ENCODE peak calls at places on chromosomes 5 and 9, in ten cellular contexts. A, W, P, Z, N, Q, T, B, D and R are unnamed samples.

GRCh38 chr5:129930221-129930620 is 26.0 kb downstream of the CHSY3 start:
- DNase-seq in A (peak), W (no peak), P (no peak), Z (no peak), N (no peak), Q (no peak), T (no peak), B (no peak), D (no peak), R (no peak)

GRCh38 chr5:122126177-122126701 is 3.1 kb upstream of the ZNF474 start:
- DNase-seq in A (peak), W (no peak), P (peak), Z (no peak), N (no peak), Q (no peak), T (no peak), B (no peak), D (no peak), R (no peak)

GRCh38 chr5:78320461-78320860 is 26.0 kb upstream of the AP3B1 start:
- DNase-seq in A (peak), W (no peak), P (peak), Z (no peak), N (no peak), Q (peak), T (no peak), B (peak), D (no peak), R (peak)

GRCh38 chr5:65855758-65856157 is 70.6 kb upstream of the ERBIN start:
- DNase-seq in A (no peak), W (no peak), P (no peak), Z (no peak), N (no peak), Q (no peak), T (no peak), B (peak), D (peak), R (no peak)

GRCh38 chr9:107945493-107945892 is 455.9 kb upstream of the KLF4 start:
- DNase-seq in A (no peak), W (no peak), P (no peak), Z (no peak), N (no peak), Q (no peak), T (no peak), B (no peak), D (no peak), R (no peak)

GRCh38 chr5:863244-863805 is 12.5 kb upstream of the ZDHHC11 start:
- DNase-seq in A (no peak), W (no peak), P (no peak), Z (no peak), N (no peak), Q (no peak), T (no peak), B (no peak), D (no peak), R (no peak)

GRCh38 chr9:14913366-14913765 is 3.1 kb upstream of the FREM1 start:
- DNase-seq in A (no peak), W (no peak), P (no peak), Z (no peak), N (no peak), Q (no peak), T (no peak), B (no peak), D (no peak), R (no peak)

GRCh38 chr5:159786901-159787691 is 129.2 kb upstream of the ADRA1B start:
- DNase-seq in A (peak), W (no peak), P (peak), Z (no peak), N (peak), Q (no peak), T (no peak), B (no peak), D (peak), R (no peak)

GRCh38 chr9:87286506-87286905 is 211.2 kb upstream of the DAPK1 start:
- DNase-seq in A (no peak), W (no peak), P (no peak), Z (no peak), N (no peak), Q (no peak), T (no peak), B (no peak), D (no peak), R (no peak)

GRCh38 chr5:124512236-124512635 is 234.2 kb downstream of the ZNF608 start:
- DNase-seq in A (peak), W (no peak), P (peak), Z (no peak), N (no peak), Q (no peak), T (no peak), B (no peak), D (no peak), R (no peak)

GRCh38 chr5:3593771-3594513 is 1.7 kb upstream of the IRX1 start:
- DNase-seq in A (no peak), W (no peak), P (no peak), Z (no peak), N (no peak), Q (no peak), T (no peak), B (no peak), D (no peak), R (no peak)

GRCh38 chr5:132272341-132273210 is 15.1 kb downstream of the PDLIM4 start:
- DNase-seq in A (peak), W (peak), P (peak), Z (peak), N (peak), Q (peak), T (peak), B (peak), D (no peak), R (peak)

GRCh38 chr9:133583586-133583985 is 25.6 kb downstream of the FAM163B start:
- DNase-seq in A (peak), W (no peak), P (no peak), Z (no peak), N (no peak), Q (no peak), T (no peak), B (no peak), D (no peak), R (peak)

GRCh38 chr5:172411423-172412111 is 42.8 kb downstream of the SH3PXD2B start:
- DNase-seq in A (peak), W (no peak), P (peak), Z (no peak), N (no peak), Q (peak), T (no peak), B (no peak), D (no peak), R (no peak)

GRCh38 chr5:122942164-122942914 is 94.2 kb downstream of the PPIC start:
- DNase-seq in A (peak), W (no peak), P (peak), Z (no peak), N (no peak), Q (no peak), T (no peak), B (no peak), D (no peak), R (no peak)

GRCh38 chr5:8945972-8946371 is 599.9 kb downstream of the SEMA5A start:
- DNase-seq in A (no peak), W (no peak), P (peak), Z (no peak), N (no peak), Q (no peak), T (no peak), B (no peak), D (no peak), R (no peak)

GRCh38 chr5:173742432-173742816 is 126.0 kb upstream of the BOD1 start:
- DNase-seq in A (no peak), W (no peak), P (no peak), Z (no peak), N (no peak), Q (no peak), T (no peak), B (no peak), D (no peak), R (no peak)

GRCh38 chr5:156529902-156530301 is 202.9 kb downstream of the SGCD start:
- DNase-seq in A (peak), W (no peak), P (peak), Z (no peak), N (no peak), Q (peak), T (no peak), B (no peak), D (no peak), R (no peak)

GRCh38 chr5:80474929-80475328 is 13.0 kb upstream of the FAM151B start:
- DNase-seq in A (no peak), W (no peak), P (peak), Z (no peak), N (no peak), Q (no peak), T (no peak), B (no peak), D (no peak), R (no peak)

GRCh38 chr5:147461915-147462314 is 48.0 kb downstream of the DPYSL3 start:
- DNase-seq in A (no peak), W (no peak), P (peak), Z (no peak), N (no peak), Q (no peak), T (no peak), B (no peak), D (no peak), R (no peak)

GRCh38 chr9:96382175-96382574 is 1.3 kb downstream of the SLC35D2 start:
- DNase-seq in A (peak), W (no peak), P (peak), Z (no peak), N (no peak), Q (peak), T (no peak), B (no peak), D (no peak), R (no peak)

GRCh38 chr9:4127873-4128272 is 172.0 kb downstream of the GLIS3 start:
- DNase-seq in A (no peak), W (no peak), P (no peak), Z (no peak), N (no peak), Q (no peak), T (no peak), B (no peak), D (no peak), R (no peak)

DNA sequence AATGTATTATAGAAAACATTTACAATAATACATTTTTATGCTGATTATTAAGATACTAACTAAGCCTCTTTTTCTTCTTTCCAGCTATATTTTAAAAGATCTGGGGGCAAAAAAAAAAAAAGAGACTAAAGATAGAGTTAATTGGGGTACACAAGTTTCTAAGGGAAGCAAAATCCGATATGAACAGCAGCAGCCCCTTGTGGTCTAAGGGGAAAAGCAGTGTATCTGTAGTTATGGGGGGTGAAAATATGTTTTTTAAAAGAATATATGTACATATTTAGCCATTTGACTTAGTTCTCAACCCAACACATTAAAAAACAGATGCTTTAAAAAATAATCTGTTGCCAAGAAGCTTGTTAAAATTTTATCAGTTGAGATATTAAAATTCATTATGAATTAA is 134.3 kb upstream of the POU5F2 start:
- DNase-seq in A (no peak), W (no peak), P (no peak), Z (no peak), N (no peak), Q (no peak), T (no peak), B (no peak), D (no peak), R (no peak)
- TF ChIP-seq CTCF in A (peak), W (no peak), P (peak), Z (peak), N (no peak), Q (no peak), T (no peak), B (peak), D (no peak), R (peak)

GRCh38 chr5:95734156-95734555 is 3.0 kb downstream of the RHOBTB3 start:
- DNase-seq in A (no peak), W (no peak), P (no peak), Z (no peak), N (no peak), Q (no peak), T (no peak), B (no peak), D (no peak), R (no peak)
- H3K4me3 ChIP-seq in A (peak), W (peak), P (peak), Z (peak), N (peak), Q (no peak), T (no peak), B (no peak), D (peak), R (peak)

DNA sequence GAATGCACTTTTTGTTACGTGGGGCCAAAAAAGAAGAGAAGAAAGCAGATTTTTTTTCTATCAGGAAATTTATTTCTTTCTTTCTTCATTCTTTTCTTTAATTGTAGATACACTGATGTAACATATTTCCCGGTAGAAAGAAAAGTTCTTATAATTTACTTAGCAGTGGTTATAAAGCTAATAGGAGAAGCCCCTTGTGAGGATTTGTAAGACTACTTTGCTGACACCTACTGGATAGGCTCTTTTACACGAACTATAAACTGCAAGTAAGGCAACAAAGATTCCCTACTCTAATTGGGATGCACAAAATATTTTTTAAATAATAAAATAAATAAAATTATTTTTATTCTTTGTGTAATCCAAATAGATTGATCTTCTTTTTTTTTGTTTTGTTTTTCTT is 284.4 kb downstream of the DNAH5 start:
- DNase-seq in A (no peak), W (no peak), P (peak), Z (no peak), N (no peak), Q (peak), T (no peak), B (peak), D (no peak), R (no peak)
- TF ChIP-seq CTCF in A (no peak), W (no peak), P (peak), Z (peak), N (no peak), Q (no peak), T (peak), B (peak), D (no peak), R (no peak)

GRCh38 chr5:56066931-56067450 is 72.2 kb upstream of the IL6ST start:
- DNase-seq in A (no peak), W (no peak), P (no peak), Z (no peak), N (no peak), Q (no peak), T (no peak), B (no peak), D (no peak), R (no peak)
- H3K4me3 ChIP-seq in A (no peak), W (no peak), P (no peak), Z (no peak), N (no peak), Q (no peak), T (no peak), B (no peak), D (no peak), R (no peak)

DNA sequence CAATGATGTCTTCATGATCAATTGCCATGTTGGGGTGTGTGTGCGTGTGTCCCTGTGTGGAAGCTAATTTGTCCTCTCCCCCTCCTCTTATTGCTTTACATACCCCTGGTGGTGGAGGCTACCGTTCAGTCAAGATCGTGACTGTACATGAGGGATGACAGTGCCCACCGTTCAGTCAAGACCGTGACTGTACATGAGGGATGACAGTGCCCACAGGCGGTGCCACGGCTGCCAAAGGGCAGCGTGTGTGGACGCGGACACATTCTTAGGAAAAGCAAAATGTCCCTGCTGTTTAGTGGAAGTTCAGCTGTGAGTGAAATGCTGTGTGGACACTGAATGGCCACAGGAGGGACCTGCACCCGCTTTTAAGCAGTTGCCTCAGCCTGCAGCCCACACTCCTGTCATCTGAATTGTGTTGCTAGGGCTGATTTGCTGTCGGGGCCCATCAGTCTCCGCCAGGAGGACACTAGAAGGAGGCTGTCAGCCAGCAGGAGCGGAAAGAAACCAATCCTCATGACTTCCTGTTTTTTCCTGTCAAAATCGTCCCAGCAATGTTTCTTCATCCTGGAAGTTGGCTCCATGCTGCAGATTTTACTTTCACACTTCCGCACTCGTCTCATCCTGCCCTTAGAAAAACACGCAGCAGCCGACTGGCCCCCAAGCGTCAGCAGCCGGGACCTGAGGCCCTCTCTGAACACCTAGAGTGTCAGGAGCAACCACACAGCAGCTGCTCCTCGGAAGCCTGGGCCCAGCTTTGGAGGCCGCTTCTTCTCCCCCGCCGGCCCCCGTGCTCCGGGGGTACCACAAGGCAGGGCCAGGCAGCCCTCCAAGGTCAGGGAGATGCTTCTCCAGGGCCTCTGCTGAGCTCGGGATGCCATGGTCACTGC is 9.1 kb downstream of the OR2V1 start:
- DNase-seq in A (no peak), W (no peak), P (no peak), Z (no peak), N (peak), Q (peak), T (no peak), B (no peak), D (no peak), R (no peak)
- TF ChIP-seq CTCF in A (no peak), W (no peak), P (no peak), Z (no peak), N (no peak), Q (no peak), T (no peak), B (no peak), D (no peak), R (no peak)

GRCh38 chr5:139293199-139293503 is 389 bp upstream of the MATR3 start:
- DNase-seq in A (no peak), W (no peak), P (no peak), Z (no peak), N (no peak), Q (no peak), T (no peak), B (no peak), D (no peak), R (no peak)
- H3K4me3 ChIP-seq in A (peak), W (peak), P (peak), Z (peak), N (peak), Q (peak), T (peak), B (peak), D (peak), R (peak)